ENCODE peak calls at places on chromosomes 13 and 19, in eight cellular contexts. O, R, I, S, P, M, C and Y are unnamed samples.

GRCh38 chr19:4851551-4852290 is 15.7 kb downstream of the PLIN3 start:
- DNase-seq in S (peak), P (peak), O (peak), R (no peak), M (peak), C (peak), I (no peak), Y (peak)

GRCh38 chr13:113208424-113209335 is at the start of gene PCID2:
- DNase-seq in R (no peak), S (peak), I (peak), P (peak), M (peak), O (peak), C (peak), Y (peak)

GRCh38 chr13:39451301-39451700 is 151.7 kb downstream of the LHFPL6 start:
- DNase-seq in I (peak), M (peak), O (peak), P (no peak), C (no peak), S (no peak), R (no peak), Y (no peak)

GRCh38 chr13:20525144-20525600 is 485 bp downstream of the CRYL1 start:
- DNase-seq in C (no peak), I (no peak), P (peak), S (peak), O (peak), M (no peak), R (no peak), Y (no peak)

GRCh38 chr13:21053231-21053630 is 8.2 kb downstream of the LATS2 start:
- DNase-seq in I (no peak), C (no peak), P (no peak), R (peak), S (no peak), M (peak), O (no peak), Y (no peak)

GRCh38 chr19:5127710-5128109 is 158.8 kb downstream of the KDM4B start:
- DNase-seq in S (no peak), R (no peak), C (no peak), O (no peak), M (no peak), P (no peak), I (no peak), Y (no peak)

GRCh38 chr13:41847216-41847615 is 113.7 kb downstream of the VWA8 start:
- DNase-seq in R (no peak), M (no peak), O (no peak), S (no peak), P (no peak), I (peak), C (no peak), Y (no peak)

GRCh38 chr19:5801796-5802616 is 2.9 kb upstream of the NRTN start:
- DNase-seq in P (no peak), S (no peak), R (no peak), O (peak), M (no peak), I (peak), C (no peak), Y (no peak)

GRCh38 chr13:107271226-107271625 is 703.3 kb upstream of the ARGLU1 start:
- DNase-seq in P (no peak), S (no peak), I (peak), M (peak), R (no peak), C (no peak), O (peak), Y (no peak)

GRCh38 chr13:37068962-37069361 is 9.5 kb upstream of the SUPT20H start:
- DNase-seq in O (peak), C (no peak), M (peak), P (no peak), S (no peak), R (no peak), I (peak), Y (no peak)

GRCh38 chr13:75705395-75705794 is 69.3 kb downstream of the LMO7 start:
- DNase-seq in R (peak), M (no peak), C (no peak), S (no peak), I (peak), P (no peak), O (peak), Y (no peak)

GRCh38 chr13:104984296-104984818 is 1551.1 kb downstream of the EFNB2 start:
- DNase-seq in M (peak), O (no peak), C (no peak), P (no peak), R (no peak), I (peak), S (no peak), Y (no peak)

GRCh38 chr19:7230826-7231225 is 63.4 kb downstream of the INSR start:
- DNase-seq in M (no peak), I (no peak), C (no peak), R (no peak), S (no peak), P (peak), O (no peak), Y (no peak)

GRCh38 chr13:23159587-23160240 is 21.1 kb upstream of the SGCG start:
- DNase-seq in I (no peak), S (no peak), C (no peak), R (no peak), M (no peak), P (no peak), O (no peak), Y (no peak)

GRCh38 chr13:98521461-98521860 is 55.4 kb downstream of the STK24 start:
- DNase-seq in I (no peak), S (no peak), R (no peak), M (no peak), P (no peak), C (no peak), O (no peak), Y (no peak)

GRCh38 chr13:71712988-71713653 is 153.9 kb downstream of the DACH1 start:
- DNase-seq in M (no peak), R (no peak), O (no peak), I (peak), P (no peak), S (no peak), C (no peak), Y (no peak)

GRCh38 chr13:26538363-26539317 is 18.8 kb upstream of the WASF3 start:
- DNase-seq in S (no peak), P (no peak), O (peak), M (no peak), I (no peak), R (no peak), C (no peak), Y (no peak)

GRCh38 chr13:91520952-91521351 is 122.5 kb downstream of the GPC5 start:
- DNase-seq in P (no peak), I (no peak), S (no peak), R (no peak), M (no peak), C (no peak), O (no peak), Y (no peak)